ENCODE peak calls at places on chromosomes 4 and X, in ten cellular contexts. H is cardiac muscle cell, Q is HCT116, G is substantia nigra, R is iPS-NIHi11, W is colonic mucosa, F is pancreas, O is activated T-cell treated with anti-CD3 and anti-CD28 coated beads for 1 hour, E is endothelial cell of umbilical vein, J is fibroblast of lung. C is an unnamed sample.

GRCh38 chrX:68808686-68809357 is 20.0 kb upstream of the EFNB1 start:
- DNase-seq in F (no peak), Q (peak), W (no peak), O (no peak), R (no peak), J (no peak), H (peak), G (no peak), E (no peak), C (peak)

GRCh38 chrX:67780694-67781109 is 236.9 kb downstream of the AR start:
- DNase-seq in Q (no peak), J (peak), E (peak), G (peak), R (no peak), H (peak), F (no peak), W (peak), O (no peak), C (no peak)

GRCh38 chr4:139851133-139851532 is 185.5 kb downstream of the MGST2 start:
- DNase-seq in W (no peak), Q (no peak), H (no peak), G (no peak), F (no peak), R (no peak), O (no peak), E (no peak), J (no peak), C (no peak)

GRCh38 chrX:150460781-150461180 is 97.7 kb downstream of the MAMLD1 start:
- DNase-seq in H (no peak), E (no peak), Q (no peak), W (no peak), F (no peak), O (no peak), R (no peak), G (no peak), J (no peak), C (no peak)

GRCh38 chr4:87785858-87786509 is 13.4 kb upstream of the IBSP start:
- DNase-seq in F (peak), G (no peak), W (no peak), J (no peak), E (no peak), R (no peak), H (no peak), O (no peak), Q (no peak), C (peak)

GRCh38 chr4:186765673-186766546 is 42.3 kb upstream of the FAT1 start:
- DNase-seq in W (peak), R (no peak), O (no peak), Q (peak), G (no peak), J (peak), H (peak), F (no peak), E (no peak), C (no peak)

GRCh38 chr4:23333556-23333945 is 556.3 kb downstream of the PPARGC1A start:
- DNase-seq in G (no peak), O (no peak), H (no peak), J (peak), Q (no peak), R (no peak), W (no peak), E (no peak), F (no peak), C (no peak)

GRCh38 chr4:102501635-102502382 is 650 bp downstream of the NFKB1 start:
- DNase-seq in F (peak), G (peak), R (peak), H (peak), W (peak), Q (peak), E (peak), O (peak), J (peak), C (peak)

GRCh38 chr4:81353861-81354260 is 117.8 kb downstream of the RASGEF1B start:
- DNase-seq in R (no peak), E (no peak), W (no peak), J (peak), H (no peak), Q (no peak), F (no peak), O (no peak), G (no peak), C (no peak)

GRCh38 chr4:1041936-1042330 is 30.5 kb downstream of the FGFRL1 start:
- DNase-seq in F (peak), J (no peak), G (no peak), E (no peak), O (no peak), W (no peak), R (no peak), Q (no peak), H (no peak), C (no peak)

GRCh38 chr4:101347557-101348366 is 436 bp upstream of the PPP3CA start:
- DNase-seq in E (peak), R (peak), G (peak), H (peak), Q (peak), O (peak), J (peak), W (peak), F (peak), C (peak)

GRCh38 chr4:54545663-54546424 is 111.9 kb upstream of the KIT start:
- DNase-seq in E (no peak), R (no peak), H (no peak), Q (no peak), O (no peak), J (no peak), W (no peak), G (no peak), F (no peak), C (no peak)

GRCh38 chr4:101953949-101954348 is 163.4 kb downstream of the BANK1 start:
- DNase-seq in H (peak), W (no peak), J (peak), R (peak), F (no peak), O (no peak), Q (no peak), G (no peak), E (peak), C (no peak)

GRCh38 chrX:152814048-152814447 is 16.5 kb downstream of the CETN2 start:
- DNase-seq in E (peak), O (no peak), R (no peak), F (no peak), Q (no peak), W (no peak), H (no peak), J (no peak), G (no peak), C (no peak)

GRCh38 chr4:142648378-142648777 is 197.7 kb downstream of the INPP4B start:
- DNase-seq in O (no peak), H (no peak), F (no peak), E (no peak), R (no peak), W (no peak), Q (no peak), G (no peak), J (no peak), C (no peak)

GRCh38 chr4:64340243-64341110 is 68.8 kb downstream of the TECRL start:
- DNase-seq in G (no peak), F (peak), Q (no peak), H (no peak), J (no peak), O (no peak), W (no peak), R (no peak), E (no peak), C (no peak)